ENCODE peak calls at places on chromosome 21, in four cellular contexts. Q is iris pigment epithelial cell, K is body of pancreas, F is OCI-LY7. T is an unnamed sample.

GRCh38 chr21:45865106-45865835 is 116.3 kb upstream of the COL6A1 start:
- DNase-seq in Q (peak), K (no peak), F (no peak), T (no peak)

GRCh38 chr21:29718081-29718815 is 221.5 kb downstream of the GRIK1 start:
- DNase-seq in Q (peak), K (no peak), F (no peak), T (no peak)

GRCh38 chr21:45347048-45347711 is 57.8 kb upstream of the COL18A1 start:
- DNase-seq in Q (no peak), K (no peak), F (no peak), T (no peak)

GRCh38 chr21:37370152-37371040 is 3.8 kb downstream of the DYRK1A start:
- DNase-seq in Q (peak), K (no peak), F (peak), T (peak)

GRCh38 chr21:46486481-46487000 is 27.9 kb downstream of the DIP2A start:
- DNase-seq in Q (peak), K (no peak), F (no peak), T (no peak)

GRCh38 chr21:38861006-38861405 is 55.3 kb downstream of the ETS2 start:
- DNase-seq in Q (no peak), K (no peak), F (no peak), T (no peak)

GRCh38 chr21:27219068-27219467 is 252.2 kb upstream of the ADAMTS5 start:
- DNase-seq in Q (peak), K (no peak), F (no peak), T (no peak)

GRCh38 chr21:44419679-44420078 is 35.6 kb upstream of the LRRC3 start:
- DNase-seq in Q (no peak), K (no peak), F (no peak), T (no peak)

GRCh38 chr21:45488839-45489479 is 53.3 kb downstream of the SLC19A1 start:
- DNase-seq in Q (no peak), K (no peak), F (no peak), T (no peak)

GRCh38 chr21:41491412-41491811 is 16.5 kb downstream of the TMPRSS2 start:
- DNase-seq in Q (no peak), K (peak), F (no peak), T (no peak)

T was measured in HAP-1.